ENCODE peak calls at places on chromosome 3, in nine cellular contexts. V is RWPE1; D is WTC11; E is KBM-7; P is A549; L is adrenal gland; K is GM12865; T is globus pallidus; F is stimulated activated CD4-positive, alpha-beta T cell treated with anti-CD3 and anti-CD28 coated beads, Interleukin-15, amount 100 ng/mL, for 1 hour. N is an unnamed sample.

GRCh38 chr3:112689385-112689784 is 48.4 kb upstream of the CCDC80 start:
- DNase-seq in K (no peak), F (no peak), V (no peak), D (no peak), L (no peak), T (no peak), E (no peak), P (no peak), N (no peak)

GRCh38 chr3:182740710-182741109 is 52.6 kb upstream of the ATP11B start:
- DNase-seq in L (no peak), F (no peak), K (peak; percentile 14), V (peak; percentile 64), D (no peak), P (peak; percentile 24), E (peak; percentile 5), T (no peak), N (no peak)

GRCh38 chr3:171163724-171164465 is 137.4 kb upstream of the SLC2A2 start:
- DNase-seq in K (no peak), E (no peak), D (no peak), L (no peak), F (no peak), V (peak; percentile 57), T (no peak), P (no peak), N (no peak)

GRCh38 chr3:41330465-41330864 is 131.2 kb downstream of the CTNNB1 start:
- DNase-seq in P (no peak), F (no peak), K (no peak), T (no peak), D (no peak), V (no peak), L (no peak), E (no peak), N (no peak)

GRCh38 chr3:183430325-183430957 is 2.0 kb upstream of the MCF2L2 start:
- DNase-seq in F (no peak), K (peak; percentile 38), P (no peak), E (peak; percentile 27), T (no peak), V (no peak), D (no peak), L (no peak), N (no peak)

GRCh38 chr3:46935989-46936620 is 40.4 kb downstream of the CCDC12 start:
- DNase-seq in D (no peak), K (no peak), E (no peak), P (no peak), F (no peak), L (peak; percentile 19), V (no peak), T (no peak), N (no peak)

GRCh38 chr3:149414557-149415231 is 37.2 kb upstream of the TM4SF1 start:
- DNase-seq in T (no peak), E (no peak), P (no peak), V (no peak), D (no peak), L (no peak), F (no peak), K (no peak), N (no peak)

GRCh38 chr3:105953831-105954230 is 85.0 kb upstream of the CBLB start:
- DNase-seq in L (no peak), E (no peak), D (no peak), V (no peak), F (no peak), K (no peak), P (no peak), T (no peak), N (no peak)

GRCh38 chr3:46289551-46289950 is 47.3 kb downstream of the CCR3 start:
- DNase-seq in K (no peak), F (no peak), E (no peak), T (no peak), L (no peak), V (no peak), P (no peak), D (no peak), N (no peak)

GRCh38 chr3:17588422-17588821 is 154.0 kb downstream of the TBC1D5 start:
- DNase-seq in D (no peak), K (no peak), P (no peak), T (no peak), F (no peak), L (no peak), E (no peak), V (no peak), N (no peak)

GRCh38 chr3:111610612-111611054 is 15.5 kb upstream of the ZBED2 start:
- DNase-seq in E (no peak), T (no peak), L (no peak), P (no peak), V (peak; percentile 75), K (no peak), F (no peak), D (no peak), N (no peak)

GRCh38 chr3:42148982-42149432 is 57.9 kb downstream of the TRAK1 start:
- DNase-seq in P (peak; percentile 15), F (no peak), L (peak; percentile 60), E (no peak), D (peak; percentile 76), V (peak; percentile 33), T (peak; percentile 96), K (no peak), N (no peak)

GRCh38 chr3:4063916-4064592 is 239.1 kb upstream of the SETMAR start:
- DNase-seq in L (no peak), K (no peak), F (no peak), T (no peak), P (no peak), E (no peak), D (no peak), V (no peak), N (no peak)

GRCh38 chr3:71504250-71505036 is 79.1 kb downstream of the FOXP1 start:
- DNase-seq in V (peak; percentile 83), K (no peak), D (no peak), P (peak; percentile 85), L (no peak), T (no peak), F (no peak), E (no peak), N (no peak)

GRCh38 chr3:153192327-153192726 is 30.3 kb downstream of the RAP2B start:
- DNase-seq in F (no peak), D (no peak), K (no peak), E (no peak), V (no peak), P (no peak), T (no peak), L (no peak), N (no peak)

GRCh38 chr3:58560771-58561311 is 16.4 kb downstream of the FAM107A start:
- DNase-seq in P (peak; percentile 67), L (no peak), F (no peak), K (no peak), T (no peak), V (peak; percentile 43), E (peak; percentile 31), D (peak; percentile 79), N (no peak)

GRCh38 chr3:184175506-184175905 is 851 bp downstream of the AP2M1 start:
- DNase-seq in P (no peak), T (no peak), F (no peak), D (no peak), V (no peak), E (no peak), K (no peak), L (no peak), N (no peak)

GRCh38 chr3:187062526-187063177 is 76.6 kb downstream of the RPL39L start:
- DNase-seq in T (no peak), V (peak; percentile 20), L (no peak), P (peak; percentile 72), D (no peak), K (peak; percentile 24), F (no peak), E (no peak), N (no peak)

GRCh38 chr3:133329626-133330025 is 70.2 kb upstream of the BFSP2 start:
- DNase-seq in K (no peak), F (no peak), T (no peak), V (no peak), P (no peak), E (no peak), D (no peak), L (no peak), N (no peak)

GRCh38 chr3:152100491-152101086 is 168.1 kb upstream of the MBNL1 start:
- DNase-seq in V (no peak), P (no peak), E (peak; percentile 83), F (no peak), K (peak; percentile 70), L (no peak), T (peak; percentile 0), D (no peak), N (peak; percentile 32)

GRCh38 chr3:153315781-153316180 is 153.8 kb downstream of the RAP2B start:
- DNase-seq in L (no peak), V (no peak), E (no peak), F (no peak), T (no peak), K (no peak), P (no peak), D (no peak), N (no peak)

GRCh38 chr3:132237652-132238032 is 79.6 kb upstream of the ACP3 start:
- DNase-seq in P (no peak), K (no peak), L (no peak), T (no peak), F (no peak), V (no peak), E (no peak), D (no peak), N (no peak)

GRCh38 chr3:198028718-198029117 is 68.7 kb downstream of the LMLN start:
- DNase-seq in D (no peak), K (no peak), E (no peak), F (no peak), T (no peak), P (no peak), V (no peak), L (no peak), N (no peak)

GRCh38 chr3:166190360-166190759 is 353.1 kb upstream of the BCHE start:
- DNase-seq in L (no peak), P (peak; percentile 1), V (no peak), E (no peak), K (no peak), F (no peak), T (no peak), D (no peak), N (no peak)

GRCh38 chr3:117600666-117601065 is 891.1 kb downstream of the TUSC7 start:
- DNase-seq in P (no peak), F (no peak), K (no peak), E (no peak), T (no peak), L (no peak), V (no peak), D (no peak), N (no peak)

GRCh38 chr3:160470181-160470580 is 20.6 kb upstream of the TRIM59 start:
- DNase-seq in E (no peak), L (no peak), D (no peak), F (no peak), V (no peak), T (no peak), K (no peak), P (no peak), N (no peak)

GRCh38 chr3:134895181-134895580 is 100.1 kb downstream of the EPHB1 start:
- DNase-seq in F (no peak), L (no peak), E (no peak), T (no peak), P (no peak), D (no peak), K (no peak), V (no peak), N (no peak)

GRCh38 chr3:49668861-49669260 is 5.3 kb upstream of the APEH start:
- DNase-seq in E (no peak), T (no peak), L (peak; percentile 46), K (no peak), P (peak; percentile 27), V (peak; percentile 38), D (no peak), F (no peak), N (no peak)

GRCh38 chr3:97102641-97103040 is 288.2 kb downstream of the EPHA6 start:
- DNase-seq in L (no peak), K (no peak), V (no peak), F (no peak), E (no peak), D (no peak), P (no peak), T (no peak), N (no peak)

GRCh38 chr3:35635407-35635806 is 3.9 kb upstream of the ARPP21 start:
- DNase-seq in P (no peak), L (no peak), D (peak; percentile 11), T (no peak), V (no peak), E (no peak), F (no peak), K (no peak), N (no peak)

GRCh38 chr3:156160653-156161052 is 40.3 kb downstream of the KCNAB1 start:
- DNase-seq in V (no peak), K (peak; percentile 43), P (no peak), D (no peak), L (no peak), F (no peak), E (no peak), T (no peak), N (no peak)